ENCODE peak calls at places on chromosomes 16 and 17, in six cellular contexts. U, P, H, W, Y and D are unnamed samples. For H3K4me1, the result is how much of the 10 kb centered on the place peaks cover.

GRCh38 chr16:87249425-87249824 is 67.8 kb downstream of the C16orf95 start:
- DNase-seq in U (no peak), P (no peak), H (no peak), W (no peak), Y (no peak), D (no peak)

GRCh38 chr17:72860778-72861177 is 231.7 kb downstream of the SLC39A11 start:
- DNase-seq in U (no peak), P (no peak), H (no peak), W (no peak), Y (no peak), D (no peak)

GRCh38 chr16:56858375-56858774 is 6.6 kb upstream of the SLC12A3 start:
- DNase-seq in U (peak), P (no peak), H (no peak), W (no peak), Y (no peak), D (no peak)

GRCh38 chr17:30827082-30827481 is 2.6 kb upstream of the CRLF3 start:
- DNase-seq in U (no peak), P (no peak), H (no peak), W (no peak), Y (no peak), D (no peak)

GRCh38 chr17:50558091-50558490 is 2.4 kb upstream of the CACNA1G start:
- DNase-seq in U (no peak), P (no peak), H (no peak), W (no peak), Y (no peak), D (no peak)

GRCh38 chr16:60681014-60681413 is 1355.2 kb downstream of the CDH8 start:
- DNase-seq in U (no peak), P (no peak), H (no peak), W (no peak), Y (no peak), D (no peak)

GRCh38 chr16:69863882-69864281 is 87.3 kb upstream of the CLEC18A start:
- DNase-seq in U (no peak), P (no peak), H (no peak), W (no peak), Y (no peak), D (no peak)

GRCh38 chr17:9095390-9095789 is 74.1 kb downstream of the NTN1 start:
- DNase-seq in U (no peak), P (no peak), H (no peak), W (peak), Y (no peak), D (no peak)

GRCh38 chr16:70267516-70267915 is 15.8 kb upstream of the EXOSC6 start:
- DNase-seq in U (no peak), P (no peak), H (no peak), W (no peak), Y (peak), D (no peak)

GRCh38 chr17:31568140-31568938 is 176.9 kb downstream of the RAB11FIP4 start:
- DNase-seq in U (no peak), P (no peak), H (no peak), W (peak), Y (peak), D (peak)

DNA sequence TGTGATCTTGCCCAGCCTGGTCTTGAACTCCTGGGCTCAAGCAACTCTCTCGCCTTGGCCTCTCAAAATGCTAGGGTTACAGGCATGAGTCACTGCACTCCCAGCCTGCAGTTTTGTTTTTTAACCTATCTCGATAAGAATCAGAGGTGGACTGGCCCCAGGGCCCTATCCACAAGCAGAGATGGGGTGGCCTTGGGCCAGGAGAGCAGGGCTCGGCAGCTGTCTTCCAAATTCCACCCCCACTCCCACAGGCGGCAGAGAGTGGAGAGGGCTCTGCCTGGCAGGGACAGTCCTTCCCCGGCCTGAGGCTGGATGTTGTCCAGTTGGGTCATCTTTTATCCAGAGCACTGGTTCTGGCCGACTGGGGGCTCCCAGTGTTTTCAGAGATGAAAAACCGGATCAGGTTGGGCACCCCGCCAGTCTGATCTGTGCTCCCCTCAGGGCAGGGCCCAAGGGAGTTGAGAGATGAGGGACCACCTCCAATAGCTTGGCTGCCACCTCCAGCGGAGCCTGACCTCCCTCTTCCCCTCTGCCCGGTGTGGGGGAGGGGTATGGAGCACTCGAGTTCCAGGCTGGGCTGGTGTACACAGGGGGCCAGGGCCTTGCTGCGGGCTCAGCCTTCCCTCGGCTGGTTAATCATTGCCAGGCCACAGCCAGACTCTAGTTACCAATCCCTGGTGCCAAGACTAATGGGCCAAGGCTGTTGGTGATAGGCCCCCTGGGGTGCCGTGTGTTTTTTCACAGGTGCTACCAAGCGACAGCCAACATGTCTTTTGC is 30.3 kb upstream of the MYO15B start:
- DNase-seq in U (no peak), P (peak), H (peak), W (no peak), Y (no peak), D (no peak)
- H3K27ac ChIP-seq in U (no peak), P (peak), H (peak), W (no peak), Y (no peak), D (no peak)

GRCh38 chr17:1605681-1606351 is 22.8 kb downstream of the SLC43A2 start:
- DNase-seq in U (no peak), P (no peak), H (no peak), W (no peak), Y (no peak), D (no peak)

GRCh38 chr17:1604831-1605528 is 23.7 kb downstream of the SLC43A2 start:
- DNase-seq in U (no peak), P (no peak), H (peak), W (no peak), Y (no peak), D (peak)

GRCh38 chr17:1608676-1609075 is 20.0 kb downstream of the SLC43A2 start:
- DNase-seq in U (no peak), P (no peak), H (no peak), W (no peak), Y (no peak), D (no peak)

GRCh38 chr17:1606352-1606985 is 22.2 kb downstream of the SLC43A2 start:
- DNase-seq in U (no peak), P (no peak), H (no peak), W (no peak), Y (no peak), D (no peak)

DNA sequence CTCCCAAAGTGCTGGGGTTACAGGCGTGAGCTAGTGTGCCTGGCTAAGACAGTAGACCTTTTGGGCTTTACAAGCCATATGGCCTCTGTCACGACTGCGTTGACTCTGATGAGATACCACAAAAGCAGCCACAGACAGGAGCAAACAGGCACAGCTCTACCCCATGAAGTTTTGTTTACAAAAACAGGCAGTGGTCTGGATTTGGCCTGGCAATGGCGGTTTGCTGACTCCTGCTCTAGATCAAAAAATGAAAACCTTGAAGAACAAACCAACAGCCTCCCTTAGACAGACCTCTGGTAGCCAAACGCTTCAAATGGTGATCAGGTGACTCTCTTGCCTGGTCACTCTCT is 20.7 kb downstream of the SLC43A2 start:
- DNase-seq in U (no peak), P (no peak), H (no peak), W (no peak), Y (no peak), D (no peak)
- TF ChIP-seq POLR2A in U (no peak), P (no peak), H (no peak), W (no peak), Y (no peak), D (no peak)

DNA sequence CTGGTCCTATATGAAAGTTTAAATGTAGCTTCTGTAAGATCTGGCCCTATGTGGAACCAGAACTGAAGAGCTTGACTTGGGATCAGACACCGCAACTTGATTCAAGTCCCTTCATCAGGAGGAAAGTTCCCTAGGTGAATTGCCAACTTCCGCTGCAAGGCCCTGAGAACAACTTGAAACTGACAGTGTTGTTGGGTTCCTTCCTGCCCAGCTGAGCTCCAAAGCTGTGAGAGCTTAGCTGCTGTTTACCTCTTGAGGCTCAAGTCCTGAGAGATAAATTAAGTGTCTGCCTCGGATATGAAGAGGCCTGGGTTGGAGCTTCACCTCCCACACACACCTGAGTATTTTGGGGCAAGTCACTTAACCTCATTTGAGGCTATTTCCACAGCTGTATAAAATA is 44.7 kb downstream of the REXO5 start:
- DNase-seq in U (no peak), P (no peak), H (no peak), W (no peak), Y (no peak), D (peak)
- H3K4me1 ChIP-seq in U (under half), P (under half), H (under half), W (under half), Y (under half), D (under half)

GRCh38 chr17:28701987-28702751 is 9.5 kb downstream of the PROCA1 start:
- DNase-seq in U (no peak), P (no peak), H (no peak), W (no peak), Y (no peak), D (no peak)
- H3K27ac ChIP-seq in U (no peak), P (no peak), H (no peak), W (no peak), Y (no peak), D (no peak)